ENCODE peak calls at places on chromosomes 1 and 21, in six cellular contexts. W is effector memory CD8-positive, alpha-beta T cell; O is CD8-positive, alpha-beta T cell; T is AG10803; B is fibroblast of pulmonary artery; Z is RWPE1. N is an unnamed sample.

GRCh38 chr1:39886757-39887231 is 3.5 kb upstream of the TRIT1 start:
- DNase-seq in W (no peak), B (no peak), Z (no peak), O (no peak), T (peak; percentile 25), N (no peak)

GRCh38 chr1:91643431-91643830 is 142.8 kb downstream of the CDC7 start:
- DNase-seq in T (no peak), W (no peak), O (no peak), Z (no peak), B (no peak), N (no peak)

GRCh38 chr1:45493116-45493697 is 2.2 kb upstream of the TESK2 start:
- DNase-seq in Z (peak; percentile 49), T (peak; percentile 52), O (peak; percentile 38), B (peak; percentile 78), W (peak; percentile 53), N (peak; percentile 50)

GRCh38 chr1:160653620-160654016 is 6.8 kb upstream of the SLAMF1 start:
- DNase-seq in O (no peak), B (no peak), W (no peak), Z (no peak), T (no peak), N (no peak)

GRCh38 chr1:183310753-183311465 is 107.3 kb downstream of the NMNAT2 start:
- DNase-seq in W (no peak), O (no peak), B (no peak), T (no peak), Z (no peak), N (no peak)

GRCh38 chr1:214990619-214991018 is 91.9 kb upstream of the KCNK2 start:
- DNase-seq in O (no peak), Z (peak; percentile 73), W (no peak), B (peak; percentile 90), T (peak; percentile 98), N (no peak)

GRCh38 chr1:85465099-85465790 is at the start of gene DDAH1:
- DNase-seq in Z (peak; percentile 54), W (no peak), T (peak; percentile 65), O (no peak), B (peak; percentile 68), N (no peak)

GRCh38 chr1:202567747-202568146 is 142.5 kb downstream of the SYT2 start:
- DNase-seq in O (no peak), T (peak; percentile 82), Z (no peak), W (no peak), B (peak; percentile 75), N (no peak)

GRCh38 chr1:74578101-74578500 is 65.7 kb upstream of the LRRC53 start:
- DNase-seq in B (no peak), Z (no peak), T (no peak), W (no peak), O (no peak), N (no peak)

GRCh38 chr1:15386128-15386824 is 23.4 kb upstream of the EFHD2 start:
- DNase-seq in O (no peak), B (no peak), Z (no peak), T (peak; percentile 21), W (peak; percentile 8), N (no peak)

GRCh38 chr1:163528710-163529348 is 207.1 kb downstream of the NUF2 start:
- DNase-seq in T (peak; percentile 36), Z (no peak), B (peak; percentile 52), O (no peak), W (no peak), N (no peak)

GRCh38 chr21:41294548-41295231 is 21.9 kb upstream of the FAM3B start:
- DNase-seq in T (no peak), O (no peak), B (no peak), W (no peak), Z (no peak), N (no peak)

GRCh38 chr1:31696246-31696645 is 7.6 kb downstream of the COL16A1 start:
- DNase-seq in B (no peak), Z (no peak), W (no peak), T (no peak), O (no peak), N (no peak)

GRCh38 chr1:20430355-20431290 is 55.4 kb downstream of the CAMK2N1 start:
- DNase-seq in B (peak; percentile 34), T (no peak), Z (peak; percentile 54), W (peak; percentile 14), O (no peak), N (peak; percentile 6)

GRCh38 chr1:70319750-70320149 is 34.8 kb downstream of the ANKRD13C start:
- DNase-seq in W (no peak), Z (peak; percentile 30), O (no peak), T (peak; percentile 68), B (peak; percentile 18), N (no peak)

GRCh38 chr1:101295212-101295611 is 58.4 kb downstream of the S1PR1 start:
- DNase-seq in B (no peak), W (no peak), T (no peak), O (no peak), Z (peak; percentile 71), N (peak; percentile 34)

GRCh38 chr1:38210612-38211177 is 164.1 kb upstream of the POU3F1 start:
- DNase-seq in B (no peak), T (no peak), Z (no peak), W (no peak), O (no peak), N (no peak)

GRCh38 chr1:36008546-36009197 is 75.2 kb upstream of the TEKT2 start:
- DNase-seq in B (peak; percentile 84), W (no peak), Z (peak; percentile 74), T (peak; percentile 34), O (no peak), N (no peak)

GRCh38 chr21:26845750-26846035 is 484 bp upstream of the ADAMTS1 start:
- DNase-seq in Z (peak; percentile 15), W (no peak), O (no peak), T (peak; percentile 25), B (no peak), N (no peak)